ENCODE peak calls at places on chromosomes 11 and 22, in four cellular contexts. B is Calu3, L is heart left ventricle, U is fibroblast of lung. H is an unnamed sample.

GRCh38 chr11:48001438-48002021 is 21.2 kb downstream of the PTPRJ start:
- DNase-seq in B (no peak), L (no peak), U (peak), H (peak)

GRCh38 chr11:72813740-72814138 is 472 bp upstream of the ATG16L2 start:
- DNase-seq in B (peak), L (peak), U (peak), H (peak)

GRCh38 chr11:12126352-12127019 is 16.1 kb downstream of the MICAL2 start:
- DNase-seq in B (peak), L (no peak), U (peak), H (peak)

GRCh38 chr11:117870176-117870952 is 6.1 kb downstream of the FXYD6 start:
- DNase-seq in B (peak), L (no peak), U (no peak), H (no peak)

GRCh38 chr11:128764617-128765095 is 70.8 kb downstream of the FLI1 start:
- DNase-seq in B (no peak), L (no peak), U (no peak), H (no peak)

GRCh38 chr11:19929147-19929546 is 216.5 kb downstream of the NAV2 start:
- DNase-seq in B (no peak), L (no peak), U (no peak), H (no peak)

GRCh38 chr11:134215836-134216235 is 7.9 kb downstream of the NCAPD3 start:
- DNase-seq in B (no peak), L (no peak), U (no peak), H (no peak)

GRCh38 chr11:12540075-12540685 is 134.0 kb upstream of the TEAD1 start:
- DNase-seq in B (no peak), L (no peak), U (peak), H (peak)

GRCh38 chr11:34585870-34586654 is 34.8 kb upstream of the EHF start:
- DNase-seq in B (no peak), L (no peak), U (peak), H (peak)

GRCh38 chr11:46369458-46370152 is 11.9 kb upstream of the MDK start:
- DNase-seq in B (peak), L (peak), U (peak), H (peak)

GRCh38 chr11:42770444-42771065 is 541.2 kb upstream of the API5 start:
- DNase-seq in B (no peak), L (no peak), U (peak), H (no peak)

GRCh38 chr11:83773950-83774880 is 488.0 kb upstream of the CCDC90B start:
- DNase-seq in B (no peak), L (no peak), U (no peak), H (peak)

GRCh38 chr22:41800348-41801146 is at the start of gene CCDC134:
- DNase-seq in B (peak), L (peak), U (peak), H (peak)

GRCh38 chr11:9158898-9159391 is 67.5 kb upstream of the SCUBE2 start:
- DNase-seq in B (no peak), L (no peak), U (peak), H (no peak)

GRCh38 chr11:28899706-28900105 is 791.5 kb downstream of the METTL15 start:
- DNase-seq in B (no peak), L (no peak), U (no peak), H (no peak)

GRCh38 chr22:26589367-26589844 is 526 bp downstream of the TPST2 start:
- DNase-seq in B (peak), L (peak), U (no peak), H (no peak)

GRCh38 chr11:119206512-119207299 is 567 bp downstream of the CBL start:
- DNase-seq in B (peak), L (peak), U (no peak), H (peak)

GRCh38 chr11:35641206-35641885 is 21.2 kb upstream of the TRIM44 start:
- DNase-seq in B (no peak), L (no peak), U (no peak), H (no peak)

GRCh38 chr11:61777234-61778090 is 14.9 kb downstream of the TMEM258 start:
- DNase-seq in B (no peak), L (peak), U (no peak), H (no peak)

GRCh38 chr11:29002816-29003215 is 894.6 kb downstream of the METTL15 start:
- DNase-seq in B (no peak), L (no peak), U (no peak), H (no peak)

GRCh38 chr22:29154364-29155048 is 51.2 kb upstream of the EMID1 start:
- DNase-seq in B (peak), L (peak), U (peak), H (peak)

GRCh38 chr22:18066181-18066859 is 11.5 kb upstream of the PEX26 start:
- DNase-seq in B (no peak), L (no peak), U (no peak), H (no peak)

GRCh38 chr11:75344761-75345454 is 6.6 kb downstream of the ARRB1 start:
- DNase-seq in B (no peak), L (no peak), U (no peak), H (no peak)

GRCh38 chr11:74443071-74443864 is 24.1 kb downstream of the KCNE3 start:
- DNase-seq in B (peak), L (no peak), U (no peak), H (peak)

GRCh38 chr11:104286129-104286528 is 122.2 kb upstream of the PDGFD start:
- DNase-seq in B (no peak), L (no peak), U (peak), H (no peak)

GRCh38 chr11:57356179-57356757 is 18.1 kb downstream of the P2RX3 start:
- DNase-seq in B (no peak), L (no peak), U (no peak), H (no peak)

GRCh38 chr11:71210861-71211260 is 41.5 kb downstream of the SHANK2 start:
- DNase-seq in B (no peak), L (no peak), U (no peak), H (no peak)

GRCh38 chr22:49600891-49601431 is 226.7 kb downstream of the BRD1 start:
- DNase-seq in B (no peak), L (no peak), U (no peak), H (no peak)

GRCh38 chr11:108880510-108880909 is 215.6 kb downstream of the DDX10 start:
- DNase-seq in B (no peak), L (no peak), U (no peak), H (no peak)

GRCh38 chr11:65833297-65834030 is at the start of gene SNX32:
- DNase-seq in B (peak), L (peak), U (peak), H (no peak)

GRCh38 chr11:130448416-130449068 is at the start of gene ADAMTS15:
- DNase-seq in B (peak), L (peak), U (peak), H (peak)

GRCh38 chr22:42635531-42635930 is 4.9 kb downstream of the ATP5MGL start:
- DNase-seq in B (peak), L (peak), U (peak), H (peak)

GRCh38 chr11:73176145-73176891 is 34.2 kb upstream of the FCHSD2 start:
- DNase-seq in B (no peak), L (no peak), U (no peak), H (no peak)

GRCh38 chr11:55501014-55501413 is 53.3 kb upstream of the OR4C15 start:
- DNase-seq in B (no peak), L (no peak), U (no peak), H (no peak)

DNA sequence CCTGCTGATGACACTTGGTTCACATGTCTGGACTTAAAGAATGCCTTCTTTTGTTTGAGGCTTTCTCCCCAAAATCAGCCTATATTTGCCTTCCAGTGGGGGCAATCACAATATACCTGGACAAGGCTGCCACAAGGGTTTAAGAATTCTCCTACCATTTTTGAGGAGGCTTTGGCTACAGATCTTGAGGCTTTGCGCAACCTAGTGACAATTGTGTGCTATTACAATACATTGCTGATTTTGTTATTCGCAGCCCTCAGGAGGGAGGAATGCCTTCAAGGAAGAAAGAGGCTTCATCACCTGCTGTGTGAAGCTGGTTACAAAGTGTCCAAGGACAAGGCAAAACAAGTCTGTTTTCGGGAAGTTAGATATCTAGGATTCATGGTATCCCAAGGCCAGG is 50.8 kb upstream of the OR4C15 start:
- DNase-seq in B (no peak), L (no peak), U (no peak), H (no peak)
- TF ChIP-seq CTCF in B (no peak), L (no peak), U (no peak), H (no peak)

GRCh38 chr11:88656960-88657738 is 319.6 kb upstream of the CTSC start:
- DNase-seq in B (no peak), L (no peak), U (peak), H (no peak)
- TF ChIP-seq CTCF in B (no peak), L (no peak), U (no peak), H (no peak)

GRCh38 chr22:39308614-39309363 is 10.6 kb downstream of the RPL3 start:
- DNase-seq in B (peak), L (peak), U (peak), H (peak)

GRCh38 chr22:39309364-39309861 is 10.0 kb downstream of the RPL3 start:
- DNase-seq in B (peak), L (no peak), U (peak), H (peak)

GRCh38 chr22:39303892-39304671 is 15.3 kb downstream of the RPL3 start:
- DNase-seq in B (no peak), L (no peak), U (no peak), H (no peak)

GRCh38 chr22:39303358-39303757 is 16.1 kb downstream of the RPL3 start:
- DNase-seq in B (no peak), L (peak), U (no peak), H (no peak)

DNA sequence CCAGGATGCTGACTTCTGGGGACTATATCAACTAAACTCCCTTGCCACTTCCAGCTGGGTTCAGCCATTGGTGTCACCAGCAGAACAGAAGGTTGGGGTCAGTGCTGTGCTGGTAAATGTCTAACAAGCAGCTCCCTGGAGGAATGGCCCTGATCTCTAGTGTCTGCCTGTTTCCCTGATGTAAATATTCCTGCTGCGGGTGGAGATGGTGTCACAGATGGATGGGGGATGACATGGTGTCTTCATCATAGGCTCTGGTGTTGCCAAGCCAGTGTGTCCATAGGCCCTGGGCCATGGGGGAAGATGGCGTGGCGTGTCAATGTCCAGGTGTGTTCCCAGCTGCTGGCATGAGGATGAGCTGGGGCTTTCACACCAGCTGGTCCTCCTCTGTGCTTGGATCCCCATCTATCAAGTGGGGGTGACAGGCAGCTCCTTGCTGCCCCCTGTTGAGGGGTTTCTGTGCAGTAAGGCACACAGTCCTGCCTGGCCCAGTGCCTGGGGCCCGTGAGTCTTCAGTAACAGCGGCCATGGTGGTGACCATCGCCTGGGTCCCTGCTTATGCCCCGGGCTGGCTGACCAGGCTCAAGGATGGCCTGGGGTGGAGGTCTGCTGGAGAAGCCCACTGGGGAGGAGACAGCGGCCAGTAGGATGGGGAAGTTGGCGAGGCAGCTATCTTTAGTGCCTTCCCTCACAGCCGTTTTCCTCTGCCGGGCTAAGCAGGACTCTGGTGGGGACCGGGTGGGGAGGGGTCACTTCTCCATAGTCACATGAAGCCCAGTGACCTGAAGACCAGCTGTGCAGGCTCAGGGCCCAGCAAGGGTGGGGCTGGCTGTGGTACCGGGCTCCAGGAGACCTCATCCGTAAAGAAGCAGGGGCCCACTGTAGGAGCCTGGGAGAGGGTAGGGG is 12.7 kb downstream of the RPL3 start:
- DNase-seq in B (peak), L (no peak), U (peak), H (peak)
- TF ChIP-seq CTCF in B (peak), L (peak), U (peak), H (peak)

GRCh38 chr11:1454576-1454975 is 32.0 kb downstream of the MOB2 start:
- DNase-seq in B (no peak), L (no peak), U (no peak), H (no peak)

GRCh38 chr11:1451781-1452470 is 34.7 kb downstream of the MOB2 start:
- DNase-seq in B (no peak), L (no peak), U (no peak), H (no peak)

GRCh38 chr11:1452744-1453143 is 33.8 kb downstream of the MOB2 start:
- DNase-seq in B (no peak), L (no peak), U (no peak), H (no peak)

GRCh38 chr11:1455032-1455762 is 31.4 kb downstream of the MOB2 start:
- DNase-seq in B (no peak), L (no peak), U (no peak), H (no peak)

DNA sequence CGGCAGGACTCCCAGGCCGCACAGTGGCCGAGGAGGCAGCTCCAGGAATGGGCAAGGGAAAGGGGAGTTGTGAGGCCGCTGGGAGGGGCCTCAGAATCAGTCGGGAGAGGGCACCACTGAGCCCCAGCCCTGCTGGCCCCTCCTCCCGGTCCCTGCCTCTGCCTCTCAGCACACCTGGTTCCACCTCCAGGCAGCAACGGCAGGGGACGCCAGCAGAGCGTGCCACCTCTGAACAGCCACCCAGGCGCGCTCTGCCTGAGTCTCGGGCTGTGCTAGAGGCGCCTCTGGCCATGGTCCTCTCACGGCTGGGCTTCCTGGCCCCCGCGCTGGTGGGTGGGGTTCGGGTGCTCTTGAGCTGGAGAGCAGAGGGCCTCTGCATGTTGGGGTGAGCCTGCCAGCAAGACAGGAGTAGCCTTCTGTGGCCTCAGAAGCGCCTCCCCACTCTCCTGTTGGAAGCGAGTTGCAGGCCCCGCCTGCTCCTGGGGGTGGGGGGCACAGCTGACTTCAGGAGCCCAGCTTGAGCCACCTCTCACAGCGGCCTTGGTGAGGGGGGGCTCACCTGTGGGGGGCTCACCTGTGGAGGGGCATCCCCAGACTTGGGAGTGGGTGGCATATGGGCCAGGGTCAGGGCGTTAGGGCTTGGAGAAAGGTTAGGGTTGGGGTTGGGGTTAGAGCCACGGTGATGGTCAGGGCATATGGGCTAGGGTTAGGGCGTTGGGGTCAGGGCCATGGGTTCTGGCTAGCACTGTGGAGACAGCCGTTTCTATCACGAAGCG is 32.8 kb downstream of the MOB2 start:
- DNase-seq in B (peak), L (peak), U (no peak), H (no peak)
- TF ChIP-seq CTCF in B (no peak), L (peak), U (no peak), H (no peak)

GRCh38 chr11:127133061-127133460 is 132.5 kb upstream of the KIRREL3 start:
- DNase-seq in B (no peak), L (no peak), U (no peak), H (no peak)

DNA sequence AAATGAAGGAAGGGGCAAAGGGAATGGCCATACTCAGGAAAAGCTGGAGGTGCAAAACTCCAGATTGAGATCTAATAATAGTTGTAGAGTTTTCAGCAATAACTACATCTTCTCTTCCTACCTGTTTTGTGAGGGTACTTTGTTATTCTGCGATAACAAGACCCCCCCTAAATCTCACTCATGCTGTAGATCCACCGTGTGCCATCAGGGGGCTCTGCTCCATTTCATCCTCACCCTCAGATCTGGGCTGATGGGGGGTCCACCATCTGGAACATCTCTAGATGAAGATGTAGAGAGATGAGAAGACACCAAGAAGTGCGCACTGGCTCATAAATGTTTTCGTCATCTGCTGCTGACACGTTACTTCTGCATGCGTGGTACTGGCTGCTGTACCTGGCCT is 135.9 kb upstream of the KIRREL3 start:
- DNase-seq in B (no peak), L (no peak), U (no peak), H (no peak)
- TF ChIP-seq CTCF in B (no peak), L (no peak), U (no peak), H (no peak)

H was measured in MCF 10A.